ENCODE peak calls at places on chromosome 10, in seven cellular contexts. A is AG10803, P is psoas muscle, K is astrocyte, O is cardiac muscle cell, D is sigmoid colon, J is tibial nerve. E is an unnamed sample.

GRCh38 chr10:373516-374309 is 238.5 kb downstream of the ZMYND11 start:
- DNase-seq in A (peak), P (no peak), K (peak), O (peak), D (peak), J (no peak), E (peak)

GRCh38 chr10:131068760-131069159 is 242.8 kb downstream of the TCERG1L start:
- DNase-seq in A (no peak), P (no peak), K (no peak), O (no peak), D (no peak), J (no peak), E (no peak)

GRCh38 chr10:7302393-7303054 is 108.3 kb downstream of the SFMBT2 start:
- DNase-seq in A (no peak), P (no peak), K (peak), O (no peak), D (no peak), J (no peak), E (no peak)

GRCh38 chr10:80486151-80486692 is 32.1 kb downstream of the TSPAN14 start:
- DNase-seq in A (no peak), P (no peak), K (no peak), O (no peak), D (no peak), J (no peak), E (no peak)

GRCh38 chr10:84829121-84829520 is 500.7 kb downstream of the CCSER2 start:
- DNase-seq in A (no peak), P (no peak), K (no peak), O (no peak), D (no peak), J (no peak), E (no peak)

GRCh38 chr10:97714401-97715258 is 1.1 kb downstream of the MARVELD1 start:
- DNase-seq in A (peak), P (peak), K (peak), O (peak), D (peak), J (peak), E (peak)

GRCh38 chr10:100620087-100620835 is 84.5 kb downstream of the HIF1AN start:
- DNase-seq in A (no peak), P (no peak), K (no peak), O (no peak), D (no peak), J (no peak), E (no peak)

GRCh38 chr10:80498833-80499671 is 38.6 kb upstream of the SH2D4B start:
- DNase-seq in A (peak), P (peak), K (peak), O (no peak), D (peak), J (peak), E (peak)

GRCh38 chr10:100623541-100623940 is 87.8 kb downstream of the HIF1AN start:
- DNase-seq in A (no peak), P (no peak), K (no peak), O (no peak), D (no peak), J (no peak), E (no peak)

GRCh38 chr10:5534880-5535856 is 10.4 kb downstream of the CALML3 start:
- DNase-seq in A (peak), P (no peak), K (no peak), O (no peak), D (peak), J (no peak), E (peak)

GRCh38 chr10:133257489-133258065 is 19.1 kb downstream of the ADAM8 start:
- DNase-seq in A (peak), P (peak), K (peak), O (peak), D (peak), J (peak), E (peak)

GRCh38 chr10:126126856-126127255 is 230.5 kb downstream of the FANK1 start:
- DNase-seq in A (no peak), P (no peak), K (no peak), O (no peak), D (no peak), J (no peak), E (no peak)

GRCh38 chr10:338176-339037 is 203.2 kb downstream of the ZMYND11 start:
- DNase-seq in A (peak), P (no peak), K (peak), O (no peak), D (no peak), J (no peak), E (peak)

GRCh38 chr10:52597189-52597863 is 175.3 kb downstream of the MBL2 start:
- DNase-seq in A (no peak), P (no peak), K (no peak), O (no peak), D (no peak), J (no peak), E (peak)

GRCh38 chr10:79356104-79356503 is 8.8 kb downstream of the PPIF start:
- DNase-seq in A (no peak), P (no peak), K (no peak), O (no peak), D (no peak), J (no peak), E (no peak)

GRCh38 chr10:33336606-33337334 is 2.3 kb upstream of the NRP1 start:
- DNase-seq in A (no peak), P (peak), K (no peak), O (peak), D (peak), J (no peak), E (no peak)

GRCh38 chr10:100782845-100783244 is 37.5 kb downstream of the PAX2 start:
- DNase-seq in A (no peak), P (no peak), K (no peak), O (no peak), D (peak), J (no peak), E (no peak)

GRCh38 chr10:293636-294035 is 158.4 kb downstream of the ZMYND11 start:
- DNase-seq in A (no peak), P (no peak), K (no peak), O (no peak), D (peak), J (no peak), E (no peak)

GRCh38 chr10:7408003-7408493 is 2.8 kb downstream of the SFMBT2 start:
- DNase-seq in A (no peak), P (peak), K (peak), O (peak), D (peak), J (no peak), E (no peak)

GRCh38 chr10:85317827-85318226 is 989.4 kb downstream of the CCSER2 start:
- DNase-seq in A (no peak), P (no peak), K (no peak), O (no peak), D (no peak), J (no peak), E (no peak)

GRCh38 chr10:97332586-97333350 is 1.8 kb downstream of the FRAT2 start:
- DNase-seq in A (peak), P (peak), K (peak), O (peak), D (peak), J (no peak), E (peak)

DNA sequence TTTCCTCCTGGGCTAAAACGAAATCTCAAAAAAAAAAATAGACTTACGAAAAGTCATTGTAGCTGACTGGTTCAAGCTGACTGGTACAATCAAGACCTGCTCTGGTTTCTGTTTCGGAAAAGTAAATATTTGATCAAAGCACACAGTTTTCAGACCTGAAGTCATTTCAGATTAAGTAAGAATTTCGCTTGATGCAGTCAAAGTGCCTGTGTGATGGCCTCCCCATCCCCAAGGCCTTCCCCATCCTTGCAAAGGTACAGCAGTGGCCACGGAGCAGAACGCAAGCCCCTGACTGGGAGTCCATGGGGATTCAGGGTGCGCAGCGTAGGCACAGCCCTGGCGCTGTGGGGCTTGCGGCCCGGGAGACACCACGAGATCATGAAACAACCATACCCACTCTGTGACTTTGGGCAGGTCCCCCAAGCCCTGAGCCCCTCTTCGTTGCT is 29.2 kb downstream of the CHST15 start:
- DNase-seq in A (no peak), P (no peak), K (no peak), O (no peak), D (no peak), J (no peak), E (no peak)
- H3K4me3 ChIP-seq in A (no peak), P (no peak), K (no peak), O (no peak), D (no peak), J (no peak), E (no peak)

DNA sequence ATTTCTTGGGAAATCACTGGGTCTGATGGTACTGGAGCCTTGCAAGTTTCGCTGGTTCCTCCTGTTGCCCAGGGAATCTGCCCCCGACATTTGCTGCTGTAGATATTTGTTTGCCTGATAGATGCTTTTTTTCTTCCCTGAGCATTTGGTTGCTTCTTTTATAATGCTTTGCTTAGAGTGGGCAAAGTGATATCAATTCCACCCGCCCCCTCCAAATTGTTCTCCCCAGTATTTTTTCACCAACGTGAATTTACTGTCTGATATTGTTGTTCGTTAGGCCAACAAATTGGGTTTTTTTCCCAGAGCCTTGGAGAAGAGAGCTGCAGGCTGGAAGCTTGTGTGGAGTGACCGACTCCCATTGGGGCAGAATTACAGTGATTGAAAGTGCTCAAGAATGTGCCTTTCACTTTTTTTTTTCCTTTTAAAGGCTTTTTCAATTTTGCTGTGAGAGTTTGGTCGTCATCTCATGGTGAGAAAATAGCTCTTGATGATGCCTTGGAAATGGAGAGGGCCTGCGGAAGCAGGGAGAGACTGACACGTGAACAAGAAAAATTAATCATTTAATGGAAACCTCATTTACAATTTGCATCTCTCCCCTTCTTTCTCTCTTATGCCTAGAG is 2.5 kb downstream of the GRK5 start:
- DNase-seq in A (peak), P (no peak), K (no peak), O (no peak), D (no peak), J (no peak), E (peak)
- TF ChIP-seq CTCF in A (no peak), P (no peak), K (no peak), O (no peak), D (peak), J (peak), E (no peak)

DNA sequence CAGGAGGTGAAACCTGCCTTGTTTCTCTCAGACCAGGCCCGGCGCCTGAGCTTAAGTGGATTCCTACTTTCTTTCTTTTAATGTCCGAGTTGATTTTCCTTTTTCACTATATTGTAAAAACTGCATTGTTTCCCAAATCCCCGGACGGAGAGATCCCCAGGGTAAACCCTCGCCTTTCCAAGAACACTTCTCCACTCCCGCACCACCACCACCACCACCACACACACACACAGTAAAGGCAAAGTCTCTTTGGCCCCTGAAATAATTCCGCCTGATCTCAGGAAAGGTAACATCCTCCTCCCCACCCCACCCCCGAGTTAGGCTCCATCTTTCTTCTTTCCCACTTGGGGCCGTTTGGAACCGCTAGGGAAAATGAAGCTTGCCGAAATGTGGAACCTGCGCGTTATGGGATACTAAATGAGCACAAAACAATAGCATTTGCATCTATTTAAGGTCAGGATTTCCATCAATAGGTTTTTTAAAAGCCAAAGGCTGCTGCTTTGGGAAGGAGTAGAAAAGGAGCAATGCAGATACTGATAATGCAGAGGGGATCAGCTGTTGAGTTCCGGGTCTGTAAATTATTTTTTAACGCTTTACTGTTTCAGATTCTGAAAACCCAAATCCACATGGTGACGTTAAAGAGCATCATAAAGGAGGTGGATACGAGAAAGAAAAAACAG is 2.5 kb downstream of the HPSE2 start:
- DNase-seq in A (no peak), P (no peak), K (no peak), O (no peak), D (no peak), J (no peak), E (no peak)
- H3K4me3 ChIP-seq in A (no peak), P (peak), K (no peak), O (peak), D (peak), J (peak), E (no peak)

GRCh38 chr10:83371696-83372490 is 767.4 kb upstream of the GHITM start:
- DNase-seq in A (no peak), P (no peak), K (peak), O (no peak), D (no peak), J (no peak), E (no peak)

GRCh38 chr10:83372646-83373045 is 766.7 kb upstream of the GHITM start:
- DNase-seq in A (peak), P (no peak), K (peak), O (no peak), D (no peak), J (no peak), E (no peak)

GRCh38 chr10:83373659-83374058 is 765.6 kb upstream of the GHITM start:
- DNase-seq in A (peak), P (no peak), K (peak), O (peak), D (no peak), J (no peak), E (no peak)

GRCh38 chr10:83375274-83375673 is 764.0 kb upstream of the GHITM start:
- DNase-seq in A (no peak), P (no peak), K (no peak), O (no peak), D (no peak), J (no peak), E (no peak)

GRCh38 chr10:83374741-83375140 is 764.6 kb upstream of the GHITM start:
- DNase-seq in A (no peak), P (no peak), K (no peak), O (no peak), D (no peak), J (no peak), E (no peak)
- TF ChIP-seq CTCF in A (no peak), P (no peak), K (no peak), O (no peak), D (no peak), J (no peak), E (no peak)

GRCh38 chr10:35451103-35452016 is 115.1 kb downstream of the CCNY start:
- DNase-seq in A (no peak), P (no peak), K (no peak), O (no peak), D (no peak), J (no peak), E (peak)
- H3K4me3 ChIP-seq in A (no peak), P (no peak), K (no peak), O (no peak), D (no peak), J (no peak), E (no peak)

GRCh38 chr10:95767884-95768556 is 12.1 kb downstream of the ENTPD1 start:
- DNase-seq in A (peak), P (peak), K (no peak), O (no peak), D (no peak), J (no peak), E (peak)
- TF ChIP-seq CTCF in A (no peak), P (no peak), K (no peak), O (no peak), D (no peak), J (no peak), E (no peak)